ENCODE peak calls at places on chromosomes 16 and 17, in ten cellular contexts. One of them, this sample, is unnamed. For H3K27me3, the result is how much of the 10 kb centered on the place peaks cover.

GRCh38 chr17:17205368-17206148 is 575 bp downstream of the PLD6 start:
- DNase-seq in ovary: peak
- DNase-seq in bronchial epithelial cell: peak
- DNase-seq in psoas muscle: peak
- DNase-seq in lower lobe of right lung: peak
- DNase-seq in hepatocyte: no peak
- DNase-seq in IMR-90: peak
- DNase-seq in uterus: peak
- DNase-seq in body of pancreas: peak
- DNase-seq in HCT116: peak
- DNase-seq in this sample: peak

GRCh38 chr16:19008770-19009169 is 25.0 kb downstream of the TMC7 start:
- DNase-seq in ovary: no peak
- DNase-seq in bronchial epithelial cell: peak
- DNase-seq in psoas muscle: no peak
- DNase-seq in lower lobe of right lung: no peak
- DNase-seq in hepatocyte: no peak
- DNase-seq in IMR-90: peak
- DNase-seq in uterus: no peak
- DNase-seq in body of pancreas: no peak
- DNase-seq in HCT116: no peak
- DNase-seq in this sample: no peak

GRCh38 chr16:85677383-85677967 is 11.3 kb downstream of the GINS2 start:
- DNase-seq in ovary: no peak
- DNase-seq in bronchial epithelial cell: no peak
- DNase-seq in psoas muscle: no peak
- DNase-seq in lower lobe of right lung: peak
- DNase-seq in hepatocyte: no peak
- DNase-seq in IMR-90: no peak
- DNase-seq in uterus: no peak
- DNase-seq in body of pancreas: no peak
- DNase-seq in HCT116: no peak
- DNase-seq in this sample: no peak

GRCh38 chr17:28916302-28916934 is 13.5 kb upstream of the DHRS13 start:
- DNase-seq in ovary: no peak
- DNase-seq in bronchial epithelial cell: peak
- DNase-seq in psoas muscle: no peak
- DNase-seq in lower lobe of right lung: peak
- DNase-seq in hepatocyte: peak
- DNase-seq in IMR-90: peak
- DNase-seq in uterus: peak
- DNase-seq in body of pancreas: peak
- DNase-seq in HCT116: peak
- DNase-seq in this sample: no peak

GRCh38 chr17:76888661-76889060 is 20.5 kb downstream of the MGAT5B start:
- DNase-seq in ovary: no peak
- DNase-seq in bronchial epithelial cell: no peak
- DNase-seq in psoas muscle: no peak
- DNase-seq in lower lobe of right lung: no peak
- DNase-seq in hepatocyte: no peak
- DNase-seq in IMR-90: no peak
- DNase-seq in uterus: no peak
- DNase-seq in body of pancreas: no peak
- DNase-seq in HCT116: no peak
- DNase-seq in this sample: no peak

GRCh38 chr17:77498875-77499698 is 358.3 kb downstream of the SEC14L1 start:
- DNase-seq in ovary: no peak
- DNase-seq in bronchial epithelial cell: no peak
- DNase-seq in psoas muscle: no peak
- DNase-seq in lower lobe of right lung: no peak
- DNase-seq in hepatocyte: peak
- DNase-seq in IMR-90: no peak
- DNase-seq in uterus: peak
- DNase-seq in body of pancreas: no peak
- DNase-seq in HCT116: no peak
- DNase-seq in this sample: no peak

GRCh38 chr17:1197379-1197778 is 17.6 kb upstream of the ABR start:
- DNase-seq in ovary: no peak
- DNase-seq in bronchial epithelial cell: no peak
- DNase-seq in psoas muscle: peak
- DNase-seq in lower lobe of right lung: peak
- DNase-seq in hepatocyte: peak
- DNase-seq in IMR-90: peak
- DNase-seq in uterus: peak
- DNase-seq in body of pancreas: no peak
- DNase-seq in HCT116: no peak
- DNase-seq in this sample: no peak

GRCh38 chr17:11580677-11581076 is 17.6 kb upstream of the DNAH9 start:
- DNase-seq in ovary: no peak
- DNase-seq in bronchial epithelial cell: no peak
- DNase-seq in psoas muscle: no peak
- DNase-seq in lower lobe of right lung: no peak
- DNase-seq in hepatocyte: no peak
- DNase-seq in IMR-90: no peak
- DNase-seq in uterus: no peak
- DNase-seq in body of pancreas: no peak
- DNase-seq in HCT116: no peak
- DNase-seq in this sample: no peak

GRCh38 chr16:19859603-19860002 is 25.0 kb downstream of the GPRC5B start:
- DNase-seq in ovary: no peak
- DNase-seq in bronchial epithelial cell: no peak
- DNase-seq in psoas muscle: no peak
- DNase-seq in lower lobe of right lung: peak
- DNase-seq in hepatocyte: no peak
- DNase-seq in IMR-90: no peak
- DNase-seq in uterus: no peak
- DNase-seq in body of pancreas: no peak
- DNase-seq in HCT116: no peak
- DNase-seq in this sample: no peak

GRCh38 chr17:16398270-16399267 is 16.8 kb upstream of the TRPV2 start:
- DNase-seq in ovary: no peak
- DNase-seq in bronchial epithelial cell: peak
- DNase-seq in psoas muscle: no peak
- DNase-seq in lower lobe of right lung: no peak
- DNase-seq in hepatocyte: no peak
- DNase-seq in IMR-90: no peak
- DNase-seq in uterus: no peak
- DNase-seq in body of pancreas: no peak
- DNase-seq in HCT116: no peak
- DNase-seq in this sample: no peak

GRCh38 chr16:53129281-53130192 is 74.7 kb downstream of the CHD9 start:
- DNase-seq in ovary: no peak
- DNase-seq in bronchial epithelial cell: peak
- DNase-seq in psoas muscle: no peak
- DNase-seq in lower lobe of right lung: no peak
- DNase-seq in hepatocyte: peak
- DNase-seq in IMR-90: peak
- DNase-seq in uterus: no peak
- DNase-seq in body of pancreas: no peak
- DNase-seq in HCT116: no peak
- DNase-seq in this sample: no peak

GRCh38 chr17:56320443-56320842 is 167.2 kb downstream of the ANKFN1 start:
- DNase-seq in ovary: no peak
- DNase-seq in bronchial epithelial cell: no peak
- DNase-seq in psoas muscle: no peak
- DNase-seq in lower lobe of right lung: no peak
- DNase-seq in hepatocyte: no peak
- DNase-seq in IMR-90: peak
- DNase-seq in uterus: no peak
- DNase-seq in body of pancreas: no peak
- DNase-seq in HCT116: no peak
- DNase-seq in this sample: no peak

GRCh38 chr17:76252040-76252954 is 12.0 kb upstream of the RNF157 start:
- DNase-seq in ovary: no peak
- DNase-seq in bronchial epithelial cell: peak
- DNase-seq in psoas muscle: peak
- DNase-seq in lower lobe of right lung: peak
- DNase-seq in hepatocyte: peak
- DNase-seq in IMR-90: peak
- DNase-seq in uterus: no peak
- DNase-seq in body of pancreas: no peak
- DNase-seq in HCT116: no peak
- DNase-seq in this sample: peak

GRCh38 chr17:39754958-39755549 is 17.3 kb downstream of the GRB7 start:
- DNase-seq in ovary: no peak
- DNase-seq in bronchial epithelial cell: no peak
- DNase-seq in psoas muscle: no peak
- DNase-seq in lower lobe of right lung: no peak
- DNase-seq in hepatocyte: peak
- DNase-seq in IMR-90: no peak
- DNase-seq in uterus: no peak
- DNase-seq in body of pancreas: no peak
- DNase-seq in HCT116: no peak
- DNase-seq in this sample: no peak

GRCh38 chr16:3022697-3023414 is 886 bp downstream of the HCFC1R1 start:
- DNase-seq in ovary: no peak
- DNase-seq in bronchial epithelial cell: no peak
- DNase-seq in psoas muscle: peak
- DNase-seq in lower lobe of right lung: no peak
- DNase-seq in hepatocyte: no peak
- DNase-seq in IMR-90: peak
- DNase-seq in uterus: peak
- DNase-seq in body of pancreas: no peak
- DNase-seq in HCT116: no peak
- DNase-seq in this sample: no peak

GRCh38 chr16:3022208-3022696 is 1.5 kb downstream of the HCFC1R1 start:
- DNase-seq in ovary: peak
- DNase-seq in bronchial epithelial cell: peak
- DNase-seq in psoas muscle: peak
- DNase-seq in lower lobe of right lung: peak
- DNase-seq in hepatocyte: peak
- DNase-seq in IMR-90: peak
- DNase-seq in uterus: peak
- DNase-seq in body of pancreas: peak
- DNase-seq in HCT116: peak
- DNase-seq in this sample: peak

GRCh38 chr16:3020604-3021448 is 658 bp downstream of the TNFRSF12A start:
- DNase-seq in ovary: peak
- DNase-seq in bronchial epithelial cell: peak
- DNase-seq in psoas muscle: peak
- DNase-seq in lower lobe of right lung: peak
- DNase-seq in hepatocyte: peak
- DNase-seq in IMR-90: peak
- DNase-seq in uterus: peak
- DNase-seq in body of pancreas: peak
- DNase-seq in HCT116: peak
- DNase-seq in this sample: no peak

GRCh38 chr16:3020247-3020603 is at the start of gene TNFRSF12A:
- DNase-seq in ovary: peak
- DNase-seq in bronchial epithelial cell: peak
- DNase-seq in psoas muscle: peak
- DNase-seq in lower lobe of right lung: peak
- DNase-seq in hepatocyte: peak
- DNase-seq in IMR-90: peak
- DNase-seq in uterus: peak
- DNase-seq in body of pancreas: peak
- DNase-seq in HCT116: peak
- DNase-seq in this sample: no peak

DNA sequence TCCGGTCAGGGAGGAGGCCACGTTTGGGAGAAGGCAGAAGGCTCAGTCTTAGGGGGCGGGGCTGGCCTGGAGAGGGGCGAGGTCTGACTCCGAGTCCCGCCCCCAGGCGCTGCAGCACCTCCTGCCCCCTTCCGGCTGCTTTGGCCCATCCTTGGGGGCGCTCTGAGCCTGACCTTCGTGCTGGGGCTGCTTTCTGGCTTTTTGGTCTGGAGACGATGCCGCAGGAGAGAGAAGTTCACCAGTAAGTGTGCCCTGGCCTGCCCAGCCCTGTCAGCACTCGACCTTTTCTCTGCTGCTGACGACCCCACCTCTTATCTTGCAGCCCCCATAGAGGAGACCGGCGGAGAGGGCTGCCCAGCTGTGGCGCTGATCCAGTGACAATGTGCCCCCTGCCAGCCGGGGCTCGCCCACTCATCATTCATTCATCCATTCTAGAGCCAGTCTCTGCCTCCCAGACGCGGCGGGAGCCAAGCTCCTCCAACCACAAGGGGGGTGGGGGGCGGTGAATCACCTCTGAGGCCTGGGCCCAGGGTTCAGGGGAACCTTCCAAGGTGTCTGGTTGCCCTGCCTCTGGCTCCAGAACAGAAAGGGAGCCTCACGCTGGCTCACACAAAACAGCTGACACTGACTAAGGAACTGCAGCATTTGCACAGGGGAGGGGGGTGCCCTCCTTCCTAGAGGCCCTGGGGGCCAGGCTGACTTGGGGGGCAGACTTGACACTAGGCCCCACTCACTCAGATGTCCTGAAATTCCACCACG is 1.5 kb downstream of the TNFRSF12A start:
- DNase-seq in ovary: peak
- DNase-seq in bronchial epithelial cell: peak
- DNase-seq in psoas muscle: peak
- DNase-seq in lower lobe of right lung: peak
- DNase-seq in hepatocyte: peak
- DNase-seq in IMR-90: peak
- DNase-seq in uterus: peak
- DNase-seq in body of pancreas: peak
- DNase-seq in HCT116: peak
- DNase-seq in this sample: peak
- TF ChIP-seq CTCF in ovary: no peak
- TF ChIP-seq CTCF in bronchial epithelial cell: peak
- TF ChIP-seq CTCF in psoas muscle: peak
- TF ChIP-seq CTCF in lower lobe of right lung: peak
- TF ChIP-seq CTCF in hepatocyte: peak
- TF ChIP-seq CTCF in IMR-90: peak
- TF ChIP-seq CTCF in uterus: no peak
- TF ChIP-seq CTCF in body of pancreas: peak
- TF ChIP-seq CTCF in HCT116: no peak
- TF ChIP-seq CTCF in this sample: peak

GRCh38 chr17:27631897-27632725 is 1.1 kb downstream of the LGALS9 start:
- DNase-seq in ovary: no peak
- DNase-seq in bronchial epithelial cell: no peak
- DNase-seq in psoas muscle: no peak
- DNase-seq in lower lobe of right lung: peak
- DNase-seq in hepatocyte: no peak
- DNase-seq in IMR-90: no peak
- DNase-seq in uterus: no peak
- DNase-seq in body of pancreas: no peak
- DNase-seq in HCT116: no peak
- DNase-seq in this sample: no peak
- H3K4me3 ChIP-seq in ovary: no peak
- H3K4me3 ChIP-seq in bronchial epithelial cell: no peak
- H3K4me3 ChIP-seq in psoas muscle: peak
- H3K4me3 ChIP-seq in lower lobe of right lung: peak
- H3K4me3 ChIP-seq in hepatocyte: no peak
- H3K4me3 ChIP-seq in IMR-90: no peak
- H3K4me3 ChIP-seq in uterus: no peak
- H3K4me3 ChIP-seq in body of pancreas: no peak
- H3K4me3 ChIP-seq in HCT116: no peak
- H3K4me3 ChIP-seq in this sample: no peak

GRCh38 chr16:2074071-2074470 is 26.3 kb downstream of the TSC2 start:
- DNase-seq in ovary: no peak
- DNase-seq in bronchial epithelial cell: no peak
- DNase-seq in psoas muscle: no peak
- DNase-seq in lower lobe of right lung: no peak
- DNase-seq in hepatocyte: no peak
- DNase-seq in IMR-90: no peak
- DNase-seq in uterus: no peak
- DNase-seq in body of pancreas: no peak
- DNase-seq in HCT116: no peak
- DNase-seq in this sample: no peak
- H3K27me3 ChIP-seq in ovary: under half
- H3K27me3 ChIP-seq in bronchial epithelial cell: under half
- H3K27me3 ChIP-seq in psoas muscle: under half
- H3K27me3 ChIP-seq in lower lobe of right lung: under half
- H3K27me3 ChIP-seq in hepatocyte: under half
- H3K27me3 ChIP-seq in IMR-90: under half
- H3K27me3 ChIP-seq in uterus: under half
- H3K27me3 ChIP-seq in body of pancreas: under half
- H3K27me3 ChIP-seq in HCT116: under half
- H3K27me3 ChIP-seq in this sample: under half

GRCh38 chr17:82273327-82274133 is at the start of gene CSNK1D:
- DNase-seq in ovary: peak
- DNase-seq in bronchial epithelial cell: peak
- DNase-seq in psoas muscle: peak
- DNase-seq in lower lobe of right lung: peak
- DNase-seq in hepatocyte: peak
- DNase-seq in IMR-90: peak
- DNase-seq in uterus: peak
- DNase-seq in body of pancreas: peak
- DNase-seq in HCT116: peak
- DNase-seq in this sample: no peak
- TF ChIP-seq CTCF in ovary: no peak
- TF ChIP-seq CTCF in bronchial epithelial cell: no peak
- TF ChIP-seq CTCF in psoas muscle: no peak
- TF ChIP-seq CTCF in lower lobe of right lung: no peak
- TF ChIP-seq CTCF in hepatocyte: no peak
- TF ChIP-seq CTCF in IMR-90: no peak
- TF ChIP-seq CTCF in uterus: no peak
- TF ChIP-seq CTCF in body of pancreas: no peak
- TF ChIP-seq CTCF in HCT116: no peak
- TF ChIP-seq CTCF in this sample: no peak

This sample was measured in kidney epithelial cell.